ENCODE peak calls at places on chromosomes 5 and 9, in nine cellular contexts. P is K562, V is HepG2, K is A549, A is GM23338, W is SK-N-SH, E is HL-60, L is Panc1, G is GM12878. S is an unnamed sample.

GRCh38 chr9:127183814-127184582 is 61.6 kb upstream of the ANGPTL2 start:
- DNase-seq in P (no peak), V (no peak), K (no peak), A (no peak), W (no peak), E (no peak), L (no peak), G (peak; percentile 95), S (no peak)

GRCh38 chr5:128736567-128736966 is 198.5 kb upstream of the FBN2 start:
- DNase-seq in P (no peak), V (no peak), K (peak; percentile 12), A (peak; percentile 14), W (no peak), E (no peak), L (no peak), G (no peak), S (peak; percentile 4)

GRCh38 chr5:179814090-179814489 is 6.6 kb upstream of the SQSTM1 start:
- DNase-seq in P (no peak), V (no peak), K (no peak), A (no peak), W (no peak), E (no peak), L (no peak), G (no peak), S (no peak)

GRCh38 chr5:157271740-157272271 is 5.9 kb downstream of the CYFIP2 start:
- DNase-seq in P (no peak), V (no peak), K (no peak), A (no peak), W (no peak), E (peak; percentile 97), L (no peak), G (peak; percentile 93), S (no peak)

GRCh38 chr5:116130976-116131375 is 46.2 kb downstream of the COMMD10 start:
- DNase-seq in P (no peak), V (no peak), K (no peak), A (no peak), W (no peak), E (no peak), L (no peak), G (no peak), S (no peak)

GRCh38 chr9:104906441-104907277 is 21.3 kb downstream of the ABCA1 start:
- DNase-seq in P (no peak), V (no peak), K (no peak), A (no peak), W (no peak), E (no peak), L (no peak), G (no peak), S (no peak)

GRCh38 chr5:55438931-55439477 is 95.8 kb downstream of the PLPP1 start:
- DNase-seq in P (no peak), V (peak; percentile 20), K (peak; percentile 29), A (peak; percentile 53), W (no peak), E (no peak), L (no peak), G (no peak), S (no peak)

GRCh38 chr9:110049699-110050450 is 158.1 kb downstream of the C9orf152 start:
- DNase-seq in P (no peak), V (no peak), K (no peak), A (peak; percentile 69), W (peak; percentile 65), E (no peak), L (no peak), G (no peak), S (no peak)

GRCh38 chr5:23507278-23507685 is at the start of gene PRDM9:
- DNase-seq in P (peak; percentile 16), V (peak; percentile 61), K (peak; percentile 93), A (peak; percentile 79), W (peak; percentile 68), E (no peak), L (no peak), G (no peak), S (no peak)

GRCh38 chr5:121872846-121873245 is 21.2 kb downstream of the FTMT start:
- DNase-seq in P (no peak), V (no peak), K (no peak), A (no peak), W (no peak), E (no peak), L (no peak), G (no peak), S (no peak)

GRCh38 chr5:176450077-176450476 is 1.9 kb downstream of the FAF2 start:
- DNase-seq in P (no peak), V (no peak), K (no peak), A (no peak), W (no peak), E (no peak), L (no peak), G (no peak), S (no peak)

GRCh38 chr9:123642291-123643278 is 286.6 kb downstream of the CRB2 start:
- DNase-seq in P (no peak), V (peak; percentile 72), K (no peak), A (no peak), W (peak; percentile 59), E (no peak), L (no peak), G (no peak), S (no peak)

GRCh38 chr5:133360693-133361479 is 251.5 kb downstream of the FSTL4 start:
- DNase-seq in P (no peak), V (no peak), K (no peak), A (no peak), W (no peak), E (no peak), L (no peak), G (no peak), S (no peak)

GRCh38 chr5:89473196-89473595 is 590.2 kb upstream of the MEF2C start:
- DNase-seq in P (no peak), V (no peak), K (no peak), A (no peak), W (no peak), E (no peak), L (no peak), G (no peak), S (no peak)

GRCh38 chr9:130527651-130528310 is 51.6 kb upstream of the FUBP3 start:
- DNase-seq in P (no peak), V (no peak), K (no peak), A (no peak), W (peak; percentile 14), E (no peak), L (no peak), G (no peak), S (no peak)

GRCh38 chr9:130528674-130529073 is 50.7 kb upstream of the FUBP3 start:
- DNase-seq in P (no peak), V (no peak), K (no peak), A (no peak), W (no peak), E (no peak), L (no peak), G (no peak), S (no peak)

GRCh38 chr9:130530932-130531331 is 48.4 kb upstream of the FUBP3 start:
- DNase-seq in P (no peak), V (peak; percentile 36), K (no peak), A (no peak), W (no peak), E (no peak), L (no peak), G (no peak), S (no peak)

GRCh38 chr9:130532426-130532825 is 47.0 kb upstream of the FUBP3 start:
- DNase-seq in P (no peak), V (no peak), K (no peak), A (no peak), W (no peak), E (no peak), L (no peak), G (no peak), S (no peak)

GRCh38 chr9:130531670-130532069 is 47.7 kb upstream of the FUBP3 start:
- DNase-seq in P (peak; percentile 68), V (no peak), K (no peak), A (no peak), W (peak; percentile 74), E (no peak), L (no peak), G (no peak), S (no peak)
- TF ChIP-seq REST in P (no peak), V (no peak), K (no peak), A (no peak), W (no peak), E (no peak), L (no peak), G (no peak), S (no peak)

GRCh38 chr9:114407889-114408288 is 20.1 kb upstream of the AKNA start:
- DNase-seq in P (no peak), V (no peak), K (no peak), A (no peak), W (no peak), E (no peak), L (no peak), G (no peak), S (no peak)
- H3K27ac ChIP-seq in P (no peak overlapping the region), V (no peak overlapping the region), K (no peak overlapping the region), A (no peak overlapping the region), W (no peak overlapping the region), E (no peak overlapping the region), L (no peak overlapping the region), G (no peak overlapping the region), S (no peak overlapping the region)

GRCh38 chr5:82720213-82720612 is 357.0 kb downstream of the TMEM167A start:
- DNase-seq in P (no peak), V (peak; percentile 4), K (no peak), A (peak; percentile 39), W (no peak), E (no peak), L (no peak), G (no peak), S (no peak)
- TF ChIP-seq REST in P (no peak), V (no peak), K (no peak), A (no peak), W (no peak), E (no peak), L (no peak), G (no peak), S (no peak)

GRCh38 chr5:173326501-173326960 is 1.7 kb downstream of the STC2 start:
- DNase-seq in P (peak; percentile 22), V (no peak), K (no peak), A (no peak), W (no peak), E (no peak), L (no peak), G (no peak), S (no peak)

GRCh38 chr5:173329370-173330150 is 1.3 kb upstream of the STC2 start:
- DNase-seq in P (no peak), V (peak; percentile 72), K (peak; percentile 59), A (peak; percentile 88), W (peak; percentile 81), E (no peak), L (no peak), G (peak; percentile 25), S (peak; percentile 50)

GRCh38 chr5:173328896-173329369 is 719 bp upstream of the STC2 start:
- DNase-seq in P (no peak), V (peak; percentile 64), K (peak; percentile 69), A (peak; percentile 78), W (no peak), E (peak; percentile 15), L (no peak), G (no peak), S (peak; percentile 54)

GRCh38 chr5:173327084-173327947 is 898 bp downstream of the STC2 start:
- DNase-seq in P (peak; percentile 39), V (no peak), K (peak; percentile 37), A (no peak), W (peak; percentile 63), E (no peak), L (no peak), G (no peak), S (no peak)

GRCh38 chr5:173327948-173328895 is at the start of gene STC2:
- DNase-seq in P (peak; percentile 87), V (peak; percentile 96), K (peak; percentile 91), A (peak; percentile 99), W (peak; percentile 88), E (peak; percentile 31), L (peak; percentile 72), G (peak; percentile 15), S (peak; percentile 95)
- H3K27ac ChIP-seq in P (peak within 1 kb of the TSS; percentile 52), V (peak within 1 kb of the TSS; percentile 90), K (peak within 1 kb of the TSS; percentile 97), A (peak within 1 kb of the TSS; percentile 99), W (peak within 1 kb of the TSS; percentile 45), E (no peak within 1 kb of the TSS), L (peak within 1 kb of the TSS; percentile 86), G (peak within 1 kb of the TSS; percentile 32), S (peak within 1 kb of the TSS; percentile 85)

S was measured in HCT116.